ENCODE peak calls at places on chromosome 3, in eight cellular contexts. E, H, D, U, R, K, Q and A are unnamed samples.

GRCh38 chr3:11791339-11792200 is 55.1 kb downstream of the TAMM41 start:
- DNase-seq in K (no peak), H (no peak), E (no peak), Q (no peak), R (no peak), U (no peak), D (no peak), A (no peak)

GRCh38 chr3:134364936-134365765 is 9.1 kb downstream of the AMOTL2 start:
- DNase-seq in E (no peak), U (no peak), D (no peak), H (no peak), R (no peak), K (no peak), Q (no peak), A (no peak)

GRCh38 chr3:63724987-63725386 is 72.5 kb downstream of the SNTN start:
- DNase-seq in H (no peak), U (peak), D (peak), Q (no peak), E (peak), K (no peak), R (no peak), A (no peak)

GRCh38 chr3:18237251-18238005 is 187.7 kb downstream of the SATB1 start:
- DNase-seq in Q (peak), R (no peak), H (no peak), U (no peak), K (no peak), E (peak), D (no peak), A (no peak)

GRCh38 chr3:115401891-115402501 is 221.3 kb upstream of the GAP43 start:
- DNase-seq in K (no peak), R (no peak), E (peak), H (no peak), Q (no peak), U (no peak), D (peak), A (no peak)

GRCh38 chr3:15783361-15783969 is 14.3 kb downstream of the ANKRD28 start:
- DNase-seq in Q (no peak), H (no peak), E (peak), K (no peak), D (no peak), U (no peak), R (no peak), A (no peak)

GRCh38 chr3:136787226-136787793 is 31.6 kb upstream of the SLC35G2 start:
- DNase-seq in H (no peak), Q (no peak), R (no peak), D (peak), K (peak), E (peak), U (no peak), A (no peak)

GRCh38 chr3:178778579-178778978 is 242.3 kb downstream of the KCNMB2 start:
- DNase-seq in U (no peak), Q (no peak), R (no peak), D (no peak), K (no peak), E (no peak), H (no peak), A (no peak)

GRCh38 chr3:53845881-53846133 is 412 bp downstream of the CHDH start:
- DNase-seq in R (no peak), D (no peak), E (no peak), U (no peak), Q (no peak), K (no peak), H (no peak), A (no peak)

GRCh38 chr3:12934431-12934830 is 93.1 kb upstream of the RPL32 start:
- DNase-seq in D (peak), Q (no peak), K (no peak), E (no peak), R (no peak), H (no peak), U (no peak), A (no peak)